ENCODE peak calls at places on chromosomes 12 and 14, in nine cellular contexts. M is tibial nerve, Z is transverse colon, V is esophagus muscularis mucosa, J is endothelial cell of umbilical vein, W is HCT116, E is heart left ventricle, X is prostate gland, S is A549. R is an unnamed sample.
A peak's percentile ranks its signal among the peaks of the same experiment; 100 is the strongest.

GRCh38 chr12:50934371-50934851 is 17.9 kb upstream of the HIGD1C start:
- DNase-seq in M (no peak), Z (no peak), V (no peak), J (no peak), W (no peak), E (no peak), X (no peak), S (no peak), R (no peak)

GRCh38 chr12:14950421-14950820 is 11.0 kb downstream of the ARHGDIB start:
- DNase-seq in M (no peak), Z (no peak), V (no peak), J (no peak), W (no peak), E (no peak), X (no peak), S (no peak), R (no peak)

GRCh38 chr14:90815817-90816662 is at the start of gene TTC7B:
- DNase-seq in M (no peak), Z (peak; percentile 43), V (no peak), J (no peak), W (no peak), E (peak; percentile 57), X (no peak), S (no peak), R (no peak)

GRCh38 chr14:81323621-81324400 is 76.3 kb downstream of the STON2 start:
- DNase-seq in M (no peak), Z (peak; percentile 81), V (no peak), J (no peak), W (peak; percentile 36), E (no peak), X (peak; percentile 69), S (peak; percentile 71), R (peak; percentile 36)

GRCh38 chr12:52518574-52519469 is 1.4 kb downstream of the KRT5 start:
- DNase-seq in M (no peak), Z (no peak), V (peak; percentile 85), J (no peak), W (no peak), E (no peak), X (no peak), S (no peak), R (peak; percentile 10)

GRCh38 chr12:32864731-32865130 is 31.8 kb downstream of the PKP2 start:
- DNase-seq in M (no peak), Z (no peak), V (no peak), J (no peak), W (no peak), E (no peak), X (no peak), S (no peak), R (no peak)

GRCh38 chr12:54977155-54977554 is 7.4 kb downstream of the TESPA1 start:
- DNase-seq in M (no peak), Z (no peak), V (no peak), J (no peak), W (no peak), E (no peak), X (no peak), S (no peak), R (no peak)

GRCh38 chr14:20343855-20344205 is 395 bp downstream of the PARP2 start:
- DNase-seq in M (no peak), Z (no peak), V (no peak), J (no peak), W (no peak), E (no peak), X (no peak), S (no peak), R (no peak)

GRCh38 chr14:75088566-75089373 is 19.3 kb downstream of the ZC2HC1C start:
- DNase-seq in M (no peak), Z (peak; percentile 35), V (no peak), J (peak; percentile 70), W (peak; percentile 26), E (no peak), X (peak; percentile 52), S (peak; percentile 63), R (peak; percentile 49)

GRCh38 chr14:55807059-55807499 is 227.1 kb downstream of the KTN1 start:
- DNase-seq in M (peak; percentile 90), Z (peak; percentile 96), V (peak; percentile 93), J (peak; percentile 98), W (peak; percentile 70), E (peak; percentile 91), X (peak; percentile 86), S (peak; percentile 69), R (peak; percentile 88)

GRCh38 chr12:65495233-65495632 is 216.8 kb downstream of the MSRB3 start:
- DNase-seq in M (no peak), Z (no peak), V (no peak), J (no peak), W (peak; percentile 88), E (no peak), X (no peak), S (peak; percentile 20), R (no peak)

GRCh38 chr14:20624495-20625070 is 16.9 kb downstream of the OR6S1 start:
- DNase-seq in M (no peak), Z (peak; percentile 82), V (no peak), J (no peak), W (no peak), E (peak; percentile 52), X (peak; percentile 20), S (peak; percentile 93), R (peak; percentile 69)

GRCh38 chr14:101458536-101459391 is 102.5 kb upstream of the DIO3 start:
- DNase-seq in M (no peak), Z (no peak), V (no peak), J (no peak), W (no peak), E (no peak), X (no peak), S (no peak), R (peak; percentile 72)

GRCh38 chr14:54344445-54344844 is 52.4 kb upstream of the CDKN3 start:
- DNase-seq in M (no peak), Z (no peak), V (no peak), J (no peak), W (no peak), E (no peak), X (no peak), S (no peak), R (no peak)

GRCh38 chr12:2027379-2027778 is 23.1 kb upstream of the DCP1B start:
- DNase-seq in M (no peak), Z (no peak), V (no peak), J (no peak), W (no peak), E (no peak), X (no peak), S (no peak), R (no peak)

GRCh38 chr12:59699408-59700144 is 103.7 kb downstream of the SLC16A7 start:
- DNase-seq in M (no peak), Z (no peak), V (no peak), J (no peak), W (no peak), E (no peak), X (no peak), S (no peak), R (no peak)

GRCh38 chr12:132285311-132285741 is 44.1 kb downstream of the GALNT9 start:
- DNase-seq in M (no peak), Z (no peak), V (no peak), J (no peak), W (no peak), E (no peak), X (no peak), S (no peak), R (no peak)
- H3K4me3 ChIP-seq in M (no peak overlapping the region), Z (no peak overlapping the region), V (no peak overlapping the region), J (no peak overlapping the region), W (peak overlapping the region; percentile 55), E (no peak overlapping the region), X (no peak overlapping the region), S (no peak overlapping the region), R (no peak overlapping the region)

DNA sequence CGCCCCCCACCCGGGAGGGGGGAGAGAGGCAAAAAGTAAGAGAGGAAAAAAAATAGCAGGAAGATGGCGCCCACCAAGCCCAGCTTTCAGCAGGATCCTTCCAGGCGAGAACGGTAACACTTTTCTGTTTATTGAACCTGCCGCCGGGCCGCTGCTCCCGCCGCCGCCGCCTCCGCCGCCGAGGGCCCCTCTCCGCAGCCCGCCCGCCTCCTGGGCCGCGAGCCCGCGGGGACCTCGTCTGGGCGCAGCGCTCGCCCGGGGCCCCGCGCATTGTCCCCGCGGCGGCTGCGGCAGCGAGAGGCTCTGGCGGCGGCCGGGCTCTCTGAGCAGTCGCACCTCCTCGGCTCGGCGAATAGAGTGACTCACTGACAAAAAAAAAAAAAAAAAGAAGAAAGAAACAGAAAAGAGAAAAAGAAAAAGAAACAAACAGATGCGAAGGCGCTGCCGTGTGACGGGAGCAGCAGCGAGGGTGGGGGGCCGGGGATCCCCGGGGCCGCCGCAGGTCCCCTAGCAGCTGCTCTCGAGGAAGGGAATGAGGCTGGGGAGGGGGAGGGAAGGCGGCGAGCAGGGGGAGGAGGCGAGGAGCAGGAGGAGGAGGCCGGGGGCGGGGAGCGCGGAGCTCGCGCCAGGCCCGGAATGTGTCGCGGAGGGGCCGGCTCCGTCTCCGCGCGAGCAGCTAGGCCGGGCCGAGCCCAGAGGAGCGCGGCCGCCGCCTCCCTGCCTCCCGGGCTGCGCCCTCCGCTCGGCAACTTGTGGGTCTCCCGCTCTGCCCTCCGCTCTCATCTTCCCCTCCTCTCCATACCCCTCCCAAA is 781 bp downstream of the NPAS3 start:
- DNase-seq in M (peak; percentile 55), Z (peak; percentile 70), V (no peak), J (peak; percentile 68), W (no peak), E (peak; percentile 86), X (peak; percentile 70), S (no peak), R (peak; percentile 96)
- TF ChIP-seq POLR2A in M (peak; percentile 20), Z (peak; percentile 31), V (no peak), J (no peak), W (no peak), E (no peak), X (no peak), S (no peak), R (no peak)

GRCh38 chr14:93538411-93538810 is 107.7 kb downstream of the UNC79 start:
- DNase-seq in M (no peak), Z (no peak), V (no peak), J (no peak), W (peak; percentile 38), E (no peak), X (no peak), S (peak; percentile 67), R (no peak)

GRCh38 chr14:93533864-93534263 is 103.1 kb downstream of the UNC79 start:
- DNase-seq in M (no peak), Z (no peak), V (no peak), J (no peak), W (no peak), E (no peak), X (no peak), S (no peak), R (no peak)

GRCh38 chr14:93540235-93540634 is 109.5 kb downstream of the UNC79 start:
- DNase-seq in M (no peak), Z (no peak), V (no peak), J (no peak), W (no peak), E (no peak), X (no peak), S (no peak), R (no peak)

GRCh38 chr14:93537962-93538361 is 107.2 kb downstream of the UNC79 start:
- DNase-seq in M (no peak), Z (no peak), V (no peak), J (no peak), W (no peak), E (no peak), X (no peak), S (no peak), R (no peak)

GRCh38 chr14:93536945-93537344 is 106.2 kb downstream of the UNC79 start:
- DNase-seq in M (no peak), Z (no peak), V (no peak), J (peak; percentile 5), W (peak; percentile 21), E (no peak), X (no peak), S (peak; percentile 6), R (no peak)
- TF ChIP-seq CTCF in M (no peak), Z (no peak), V (no peak), J (peak; percentile 14), W (peak; percentile 26), E (peak; percentile 17), X (no peak), S (no peak), R (no peak)

GRCh38 chr12:131860472-131861260 is 32.5 kb downstream of the MMP17 start:
- DNase-seq in M (peak; percentile 32), Z (peak; percentile 21), V (no peak), J (peak; percentile 10), W (peak; percentile 44), E (peak; percentile 61), X (no peak), S (peak; percentile 99), R (peak; percentile 91)
- H3K4me3 ChIP-seq in M (no peak overlapping the region), Z (peak overlapping the region; percentile 14), V (peak overlapping the region; percentile 42), J (no peak overlapping the region), W (peak overlapping the region; percentile 7), E (no peak overlapping the region), X (no peak overlapping the region), S (no peak overlapping the region), R (no peak overlapping the region)